ENCODE peak calls at places on chromosomes 3 and 15, in five cellular contexts. One of them, this sample, is unnamed.

GRCh38 chr3:192170659-192171058 is 556.7 kb downstream of the FGF12 start:
- DNase-seq in mucosa of descending colon: no peak
- DNase-seq in activated CD4-positive, CD25-positive, alpha-beta regulatory T cell treated with anti-CD3 and anti-CD28 coated beads, Interleukin-2, amount 50 U/mL, for 72 hours: no peak
- DNase-seq in RCC 7860: no peak
- DNase-seq in iPS DF 6.9: no peak
- DNase-seq in this sample: no peak

GRCh38 chr3:73608805-73609641 is 15.7 kb downstream of the PDZRN3 start:
- DNase-seq in activated CD4-positive, CD25-positive, alpha-beta regulatory T cell treated with anti-CD3 and anti-CD28 coated beads, Interleukin-2, amount 50 U/mL, for 72 hours: no peak
- DNase-seq in iPS DF 6.9: no peak
- DNase-seq in mucosa of descending colon: no peak
- DNase-seq in RCC 7860: no peak
- DNase-seq in this sample: no peak

GRCh38 chr3:134423153-134423552 is 48.9 kb upstream of the AMOTL2 start:
- DNase-seq in RCC 7860: no peak
- DNase-seq in mucosa of descending colon: no peak
- DNase-seq in iPS DF 6.9: no peak
- DNase-seq in activated CD4-positive, CD25-positive, alpha-beta regulatory T cell treated with anti-CD3 and anti-CD28 coated beads, Interleukin-2, amount 50 U/mL, for 72 hours: no peak
- DNase-seq in this sample: no peak

GRCh38 chr3:107268461-107268860 is 108.8 kb upstream of the CCDC54 start:
- DNase-seq in mucosa of descending colon: no peak
- DNase-seq in activated CD4-positive, CD25-positive, alpha-beta regulatory T cell treated with anti-CD3 and anti-CD28 coated beads, Interleukin-2, amount 50 U/mL, for 72 hours: no peak
- DNase-seq in RCC 7860: no peak
- DNase-seq in iPS DF 6.9: no peak
- DNase-seq in this sample: no peak

GRCh38 chr3:39592306-39592705 is 124.8 kb downstream of the MOBP start:
- DNase-seq in iPS DF 6.9: no peak
- DNase-seq in RCC 7860: no peak
- DNase-seq in mucosa of descending colon: no peak
- DNase-seq in activated CD4-positive, CD25-positive, alpha-beta regulatory T cell treated with anti-CD3 and anti-CD28 coated beads, Interleukin-2, amount 50 U/mL, for 72 hours: no peak
- DNase-seq in this sample: no peak

GRCh38 chr15:22806664-22807063 is 20.2 kb downstream of the NIPA1 start:
- DNase-seq in RCC 7860: no peak
- DNase-seq in iPS DF 6.9: no peak
- DNase-seq in mucosa of descending colon: no peak
- DNase-seq in activated CD4-positive, CD25-positive, alpha-beta regulatory T cell treated with anti-CD3 and anti-CD28 coated beads, Interleukin-2, amount 50 U/mL, for 72 hours: no peak
- DNase-seq in this sample: no peak

GRCh38 chr3:56547486-56547885 is 9.5 kb upstream of the CCDC66 start:
- DNase-seq in mucosa of descending colon: no peak
- DNase-seq in RCC 7860: no peak
- DNase-seq in iPS DF 6.9: no peak
- DNase-seq in activated CD4-positive, CD25-positive, alpha-beta regulatory T cell treated with anti-CD3 and anti-CD28 coated beads, Interleukin-2, amount 50 U/mL, for 72 hours: no peak
- DNase-seq in this sample: no peak

GRCh38 chr15:31867536-31868442 is 162.5 kb upstream of the CHRNA7 start:
- DNase-seq in iPS DF 6.9: peak
- DNase-seq in mucosa of descending colon: peak
- DNase-seq in activated CD4-positive, CD25-positive, alpha-beta regulatory T cell treated with anti-CD3 and anti-CD28 coated beads, Interleukin-2, amount 50 U/mL, for 72 hours: peak
- DNase-seq in RCC 7860: peak
- DNase-seq in this sample: peak

GRCh38 chr3:161640201-161640600 is 143.6 kb downstream of the OTOL1 start:
- DNase-seq in RCC 7860: no peak
- DNase-seq in mucosa of descending colon: no peak
- DNase-seq in iPS DF 6.9: no peak
- DNase-seq in activated CD4-positive, CD25-positive, alpha-beta regulatory T cell treated with anti-CD3 and anti-CD28 coated beads, Interleukin-2, amount 50 U/mL, for 72 hours: no peak
- DNase-seq in this sample: no peak

GRCh38 chr3:112974894-112975293 is at the start of gene CD200R1:
- DNase-seq in mucosa of descending colon: no peak
- DNase-seq in RCC 7860: no peak
- DNase-seq in activated CD4-positive, CD25-positive, alpha-beta regulatory T cell treated with anti-CD3 and anti-CD28 coated beads, Interleukin-2, amount 50 U/mL, for 72 hours: no peak
- DNase-seq in iPS DF 6.9: no peak
- DNase-seq in this sample: no peak

GRCh38 chr3:24523195-24523594 is 28.5 kb upstream of the THRB start:
- DNase-seq in activated CD4-positive, CD25-positive, alpha-beta regulatory T cell treated with anti-CD3 and anti-CD28 coated beads, Interleukin-2, amount 50 U/mL, for 72 hours: no peak
- DNase-seq in mucosa of descending colon: no peak
- DNase-seq in RCC 7860: no peak
- DNase-seq in iPS DF 6.9: no peak
- DNase-seq in this sample: peak

GRCh38 chr3:23263796-23264195 is 60.7 kb downstream of the UBE2E2 start:
- DNase-seq in iPS DF 6.9: no peak
- DNase-seq in mucosa of descending colon: no peak
- DNase-seq in activated CD4-positive, CD25-positive, alpha-beta regulatory T cell treated with anti-CD3 and anti-CD28 coated beads, Interleukin-2, amount 50 U/mL, for 72 hours: no peak
- DNase-seq in RCC 7860: peak
- DNase-seq in this sample: no peak